ENCODE peak calls at places on chromosomes 16 and 17, in ten cellular contexts. K, D, E, G, N, F, W, A, M and P are unnamed samples.

GRCh38 chr17:4529533-4530152 is 25.5 kb downstream of the MYBBP1A start:
- DNase-seq in M (no peak), D (no peak), G (no peak), A (no peak), W (no peak), K (no peak), F (no peak), E (no peak), N (no peak), P (no peak)

GRCh38 chr17:31310260-31310659 is 3.6 kb downstream of the EVI2B start:
- DNase-seq in N (no peak), M (no peak), D (peak), A (no peak), E (peak), K (peak), F (peak), W (no peak), G (no peak), P (no peak)

GRCh38 chr17:16945513-16946201 is 26.3 kb downstream of the TNFRSF13B start:
- DNase-seq in E (no peak), K (no peak), W (no peak), N (peak), G (no peak), D (no peak), A (no peak), M (no peak), F (no peak), P (peak)

GRCh38 chr16:85083051-85083639 is 29.1 kb downstream of the CIBAR2 start:
- DNase-seq in N (no peak), E (no peak), D (no peak), F (no peak), W (no peak), A (no peak), K (no peak), G (no peak), M (no peak), P (no peak)

GRCh38 chr16:23382279-23382678 is 70.7 kb downstream of the COG7 start:
- DNase-seq in K (no peak), N (no peak), G (no peak), A (no peak), D (no peak), M (no peak), E (no peak), W (no peak), F (no peak), P (no peak)

GRCh38 chr16:3328643-3329042 is 23.3 kb downstream of the ZNF75A start:
- DNase-seq in D (no peak), N (no peak), F (no peak), E (no peak), W (no peak), K (no peak), A (no peak), M (no peak), G (no peak), P (peak)

GRCh38 chr17:70308619-70309018 is 139.3 kb downstream of the KCNJ2 start:
- DNase-seq in G (no peak), N (no peak), D (no peak), E (no peak), A (no peak), M (no peak), W (no peak), F (no peak), K (no peak), P (no peak)

GRCh38 chr16:18833707-18834505 is 32.6 kb upstream of the ARL6IP1 start:
- DNase-seq in M (no peak), G (no peak), E (no peak), A (no peak), W (no peak), K (no peak), N (no peak), D (no peak), F (no peak), P (no peak)

GRCh38 chr17:39979865-39980401 is 674 bp upstream of the PSMD3 start:
- DNase-seq in F (no peak), A (no peak), G (no peak), N (no peak), W (peak), K (no peak), D (peak), M (peak), E (no peak), P (no peak)

GRCh38 chr17:73494955-73495349 is 149.3 kb downstream of the SDK2 start:
- DNase-seq in A (no peak), W (no peak), E (no peak), D (no peak), F (no peak), N (no peak), M (no peak), K (no peak), G (no peak), P (no peak)

GRCh38 chr17:42879596-42879985 is 21.0 kb upstream of the G6PC1 start:
- DNase-seq in G (no peak), F (no peak), K (no peak), N (no peak), A (no peak), D (no peak), W (peak), M (no peak), E (no peak), P (no peak)

GRCh38 chr17:72122668-72123495 is 2.1 kb downstream of the SOX9 start:
- DNase-seq in D (peak), N (peak), W (peak), E (no peak), K (no peak), F (no peak), M (no peak), A (peak), G (no peak), P (peak)

GRCh38 chr16:48542020-48542473 is 67.9 kb downstream of the N4BP1 start:
- DNase-seq in G (peak), M (no peak), F (no peak), K (no peak), E (peak), D (peak), A (peak), W (peak), N (no peak), P (peak)

GRCh38 chr17:78986048-78986648 is 6.4 kb upstream of the LGALS3BP start:
- DNase-seq in F (no peak), N (peak), G (no peak), K (peak), M (no peak), W (peak), E (peak), A (no peak), D (peak), P (peak)

GRCh38 chr17:69508814-69509213 is 94.3 kb downstream of the MAP2K6 start:
- DNase-seq in F (no peak), N (no peak), G (no peak), E (no peak), A (no peak), K (no peak), W (no peak), D (no peak), M (no peak), P (no peak)

GRCh38 chr16:70805787-70806186 is 4.8 kb upstream of the VAC14 start:
- DNase-seq in E (no peak), K (no peak), M (no peak), F (no peak), W (peak), D (no peak), G (no peak), N (no peak), A (no peak), P (no peak)

GRCh38 chr17:17152385-17152784 is 53.7 kb downstream of the PLD6 start:
- DNase-seq in D (no peak), M (peak), N (peak), A (peak), W (peak), F (no peak), K (no peak), E (no peak), G (no peak), P (no peak)

GRCh38 chr17:21177401-21177800 is 36.6 kb downstream of the TMEM11 start:
- DNase-seq in F (no peak), W (no peak), G (no peak), E (no peak), M (peak), A (peak), K (no peak), D (no peak), N (peak), P (no peak)

GRCh38 chr17:49180303-49180702 is 30.1 kb downstream of the GNGT2 start:
- DNase-seq in K (peak), G (peak), F (peak), D (peak), M (peak), W (peak), N (peak), A (peak), E (peak), P (peak)

GRCh38 chr17:31678431-31678830 is 180.6 kb downstream of the COPRS start:
- DNase-seq in N (no peak), A (no peak), D (no peak), M (no peak), W (peak), K (no peak), F (no peak), E (no peak), G (no peak), P (no peak)

GRCh38 chr16:20611975-20612471 is 35.9 kb upstream of the ACSM2B start:
- DNase-seq in W (peak), D (no peak), G (no peak), K (no peak), E (no peak), F (no peak), A (peak), M (peak), N (peak), P (no peak)

GRCh38 chr17:28725166-28725659 is 820 bp downstream of the TLCD1 start:
- DNase-seq in K (no peak), F (no peak), G (no peak), N (no peak), E (no peak), D (peak), W (peak), M (no peak), A (no peak), P (peak)

GRCh38 chr17:75755205-75755901 is 9.6 kb downstream of the GALK1 start:
- DNase-seq in E (no peak), D (no peak), F (no peak), N (no peak), G (no peak), A (no peak), W (no peak), M (no peak), K (no peak), P (no peak)

GRCh38 chr17:34252138-34252889 is 2.8 kb upstream of the CCL2 start:
- DNase-seq in A (peak), E (no peak), G (peak), K (no peak), D (peak), F (no peak), M (peak), N (peak), W (peak), P (peak)

GRCh38 chr17:74270333-74270732 is 3.7 kb upstream of the DNAI2 start:
- DNase-seq in D (no peak), K (no peak), M (no peak), A (no peak), E (no peak), W (peak), G (no peak), N (no peak), F (no peak), P (no peak)

GRCh38 chr17:4968166-4968915 is 724 bp upstream of the SPAG7 start:
- DNase-seq in E (peak), M (no peak), N (no peak), K (no peak), F (no peak), A (peak), W (peak), D (peak), G (no peak), P (no peak)

GRCh38 chr17:76528528-76529223 is 8.8 kb downstream of the CYGB start:
- DNase-seq in F (no peak), N (no peak), W (peak), E (no peak), M (peak), D (peak), K (no peak), G (no peak), A (no peak), P (no peak)

GRCh38 chr17:17096438-17097178 is 54.4 kb downstream of the MPRIP start:
- DNase-seq in A (no peak), N (no peak), M (no peak), F (no peak), E (no peak), W (peak), D (no peak), G (no peak), K (no peak), P (peak)

GRCh38 chr16:84390131-84390785 is 21.9 kb downstream of the ATP2C2 start:
- DNase-seq in W (no peak), A (peak), E (no peak), G (no peak), K (no peak), M (no peak), F (no peak), D (no peak), N (no peak), P (no peak)

DNA sequence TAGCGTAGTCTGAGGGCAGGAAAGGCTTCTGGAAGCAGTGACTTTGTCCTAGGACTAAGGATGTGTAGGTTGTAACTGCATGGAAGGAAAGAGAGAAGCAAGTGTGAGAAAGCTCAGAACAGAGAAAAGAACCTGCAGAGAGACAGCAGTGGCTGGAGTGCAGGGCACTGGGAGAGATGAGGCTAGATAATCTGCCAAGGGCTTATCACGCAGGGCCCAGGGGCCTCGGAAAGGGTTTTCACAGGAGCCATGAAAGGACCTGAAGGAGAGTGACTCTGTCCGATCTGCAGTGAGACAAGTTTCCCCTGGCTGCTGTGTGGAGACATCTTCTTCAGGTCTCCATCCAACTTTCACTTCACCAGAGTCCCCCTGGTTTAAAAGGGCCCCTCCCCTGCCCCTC is 7.1 kb upstream of the SRCAP start:
- DNase-seq in E (no peak), N (no peak), A (no peak), W (no peak), F (no peak), D (no peak), G (no peak), M (no peak), K (no peak), P (no peak)
- H3K4me3 ChIP-seq in E (no peak), N (no peak), A (no peak), W (no peak), F (no peak), D (no peak), G (no peak), M (no peak), K (no peak), P (no peak)

GRCh38 chr17:58325976-58326468 is 2.6 kb downstream of the TSPOAP1 start:
- DNase-seq in D (no peak), N (no peak), M (no peak), K (no peak), G (no peak), W (no peak), A (peak), F (no peak), E (no peak), P (no peak)

GRCh38 chr17:58328195-58329034 is at the start of gene TSPOAP1:
- DNase-seq in M (no peak), E (peak), D (peak), G (no peak), W (no peak), F (peak), A (peak), K (peak), N (no peak), P (no peak)

GRCh38 chr17:58325289-58325726 is 3.3 kb downstream of the TSPOAP1 start:
- DNase-seq in N (no peak), M (no peak), D (peak), W (no peak), E (no peak), F (no peak), A (no peak), G (no peak), K (no peak), P (no peak)

GRCh38 chr17:58327363-58328194 is 1.0 kb downstream of the TSPOAP1 start:
- DNase-seq in E (no peak), F (no peak), D (no peak), G (no peak), M (no peak), N (no peak), A (peak), K (no peak), W (peak), P (no peak)

DNA sequence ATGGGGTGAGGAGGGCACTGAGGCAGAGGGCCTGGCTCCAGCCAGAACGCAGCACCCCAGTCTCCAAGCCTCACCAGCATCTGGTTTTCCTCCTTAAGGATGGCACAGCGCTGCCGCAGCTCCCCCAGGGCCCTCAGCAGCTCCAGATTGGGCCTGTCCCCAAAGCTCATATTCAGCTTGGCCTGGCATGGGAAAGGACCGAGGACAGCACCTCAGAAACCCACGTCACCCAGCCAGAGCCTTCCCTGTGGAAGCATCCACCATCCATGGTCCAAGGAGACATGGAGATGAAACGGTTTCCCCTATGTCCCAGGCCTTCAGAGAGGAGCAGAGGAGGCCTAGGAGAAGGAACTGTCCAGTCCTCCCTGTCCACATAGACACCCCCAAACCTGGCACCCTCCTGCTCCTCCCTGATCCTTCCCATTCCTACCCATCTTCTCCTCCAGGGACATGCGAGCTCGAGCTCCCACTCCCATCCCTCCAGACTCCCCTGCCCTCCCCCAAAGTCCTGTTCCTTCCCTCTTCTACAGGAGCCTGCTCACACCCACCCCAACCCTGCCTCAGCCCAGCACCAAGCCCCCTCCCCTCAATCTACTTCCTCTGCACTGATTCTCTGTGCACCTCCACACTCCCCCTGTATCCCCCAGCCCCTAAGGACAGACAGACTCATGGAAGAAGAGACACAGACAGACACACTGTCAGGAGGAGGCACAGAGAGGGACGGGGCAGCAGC is 1.8 kb downstream of the TSPOAP1 start:
- DNase-seq in M (no peak), G (no peak), F (no peak), N (no peak), E (no peak), W (no peak), A (peak), K (no peak), D (peak), P (no peak)
- H3K4me3 ChIP-seq in M (no peak), G (no peak), F (no peak), N (no peak), E (no peak), W (no peak), A (no peak), K (peak), D (no peak), P (no peak)

DNA sequence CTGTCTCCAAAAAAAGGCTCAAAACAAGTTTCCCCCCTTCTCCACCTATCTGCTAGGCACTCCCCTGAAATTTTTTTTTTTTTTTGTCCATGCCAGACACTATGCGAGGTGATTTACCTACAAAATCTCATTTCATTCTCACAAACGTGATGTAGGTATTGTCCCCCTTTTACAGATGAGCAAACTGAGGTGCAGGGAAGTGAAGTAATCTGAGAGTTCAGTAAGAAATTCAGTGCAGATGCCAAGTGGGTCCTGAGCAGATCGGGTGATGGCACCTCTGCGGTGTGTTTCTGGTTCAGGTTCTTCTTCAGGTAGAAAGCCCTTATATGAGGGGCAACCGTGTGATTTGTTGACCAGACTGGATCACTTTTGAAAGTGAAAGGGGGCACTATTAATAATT is 9.7 kb downstream of the TBKBP1 start:
- DNase-seq in M (no peak), K (no peak), N (no peak), F (no peak), A (no peak), D (no peak), W (no peak), E (no peak), G (no peak), P (no peak)
- H3K4me3 ChIP-seq in M (no peak), K (peak), N (no peak), F (peak), A (no peak), D (no peak), W (no peak), E (peak), G (no peak), P (no peak)

DNA sequence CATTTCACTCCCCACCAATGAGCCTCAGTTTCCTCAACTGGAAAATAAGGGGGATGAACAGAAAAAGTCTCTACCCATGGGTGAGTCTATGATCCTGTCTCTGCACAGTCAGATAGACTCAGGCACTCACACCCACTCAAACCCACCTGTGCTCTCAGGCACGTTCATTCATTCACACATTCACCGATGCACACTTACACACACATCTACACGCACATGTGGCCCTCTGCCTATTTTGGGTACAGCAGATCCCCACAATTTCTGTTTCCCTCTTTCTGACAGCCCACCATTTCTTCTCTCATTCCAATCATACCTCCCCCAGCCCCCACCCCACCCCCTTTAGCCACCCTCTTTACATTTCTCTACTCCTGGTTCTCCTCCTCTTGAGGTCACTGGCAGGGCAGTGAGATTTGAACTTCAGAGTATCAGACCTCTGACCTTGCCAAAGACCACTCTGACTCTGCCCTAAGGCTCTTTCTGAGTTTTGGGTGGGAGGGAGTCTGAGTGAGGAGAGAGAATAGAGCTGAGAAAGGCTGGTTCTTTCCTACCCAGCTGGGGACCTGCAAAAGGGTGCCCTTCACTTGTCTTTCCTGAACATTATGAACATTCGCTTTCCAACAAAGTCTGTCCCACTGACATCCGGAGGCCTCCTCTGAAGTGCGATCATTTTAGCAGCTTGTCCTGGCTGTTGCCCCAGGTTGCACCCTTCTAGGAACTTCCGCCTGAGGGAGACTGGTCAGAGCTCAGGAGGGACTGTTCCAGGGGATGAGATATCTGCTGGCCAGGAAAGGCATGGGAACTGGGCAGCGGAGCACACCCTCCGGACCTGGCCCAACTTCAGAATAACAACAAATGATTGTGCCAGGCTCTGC is 10.1 kb upstream of the COL1A1 start:
- DNase-seq in F (no peak), N (no peak), K (no peak), D (no peak), W (peak), G (peak), A (no peak), E (no peak), M (peak), P (no peak)
- H3K4me3 ChIP-seq in F (no peak), N (no peak), K (no peak), D (no peak), W (no peak), G (no peak), A (no peak), E (no peak), M (no peak), P (no peak)